ENCODE peak calls at places on chromosomes 13 and 19, in nine cellular contexts. Q is adrenal gland, C is tibial nerve, I is uterus, V is transverse colon, R is mammary epithelial cell, J is ovary, X is ascending aorta, W is stomach. Z is an unnamed sample.

GRCh38 chr19:54158812-54159351 is 639 bp downstream of the LENG1 start:
- DNase-seq in C (no peak), J (no peak), V (no peak), X (no peak), Q (no peak), I (no peak), R (peak; percentile 31), W (no peak), Z (no peak)

GRCh38 chr19:34171539-34171876 is 796 bp upstream of the LSM14A start:
- DNase-seq in X (no peak), C (no peak), V (no peak), J (no peak), R (peak; percentile 38), I (no peak), W (no peak), Q (peak; percentile 23), Z (no peak)

GRCh38 chr19:41134616-41135015 is 20.4 kb downstream of the CYP2F1 start:
- DNase-seq in W (no peak), I (no peak), J (no peak), V (no peak), X (no peak), Q (no peak), C (no peak), R (no peak), Z (no peak)

GRCh38 chr13:28574617-28575142 is 79.8 kb upstream of the FLT1 start:
- DNase-seq in C (no peak), X (peak; percentile 67), V (peak; percentile 46), Q (peak; percentile 45), R (peak; percentile 94), I (no peak), J (no peak), W (no peak), Z (no peak)

GRCh38 chr13:73138276-73138950 is 79.6 kb downstream of the KLF5 start:
- DNase-seq in R (no peak), C (no peak), I (no peak), W (peak; percentile 69), X (no peak), V (no peak), J (no peak), Q (no peak), Z (no peak)

GRCh38 chr19:39046037-39046821 is 13.9 kb upstream of the FBXO27 start:
- DNase-seq in W (peak; percentile 26), J (no peak), Q (no peak), C (no peak), X (no peak), R (no peak), V (no peak), I (no peak), Z (no peak)

GRCh38 chr19:34241513-34242337 is 12.6 kb upstream of the GARRE1 start:
- DNase-seq in R (no peak), V (peak; percentile 75), W (peak; percentile 64), J (no peak), I (no peak), Q (no peak), C (no peak), X (no peak), Z (peak; percentile 36)

GRCh38 chr13:26052136-26052736 is 420 bp upstream of the SHISA2 start:
- DNase-seq in V (no peak), X (no peak), J (no peak), Q (no peak), W (no peak), R (no peak), C (no peak), I (no peak), Z (no peak)

DNA sequence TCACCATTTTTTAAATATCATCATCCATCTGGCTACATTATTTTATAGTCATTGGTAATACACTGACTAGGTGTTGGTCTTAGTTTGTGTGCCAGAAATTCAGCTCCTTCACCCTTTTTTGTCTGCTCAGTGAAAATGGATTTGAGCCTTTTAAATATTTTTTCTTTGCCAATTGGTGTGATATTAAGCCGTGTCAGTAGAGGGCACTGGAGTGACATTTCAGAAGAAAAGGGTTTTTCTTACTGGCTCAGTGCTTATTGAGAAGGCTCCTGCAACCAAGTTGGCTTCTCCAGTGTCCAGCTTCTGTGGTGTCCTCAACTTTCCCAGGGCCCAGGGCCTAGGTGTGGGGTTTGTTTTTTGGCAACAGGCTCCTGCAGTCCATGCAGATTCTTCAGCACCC is 546.6 kb downstream of the DACH1 start:
- DNase-seq in X (no peak), R (peak; percentile 7), V (no peak), Q (no peak), J (no peak), W (no peak), C (no peak), I (no peak), Z (no peak)
- TF ChIP-seq CTCF in X (no peak), R (peak; percentile 66), V (peak; percentile 30), Q (no peak), J (no peak), W (no peak), C (no peak), I (no peak), Z (no peak)

GRCh38 chr13:20388184-20388583 is 137.5 kb downstream of the CRYL1 start:
- DNase-seq in V (no peak), W (peak; percentile 19), J (no peak), X (no peak), C (no peak), I (no peak), R (no peak), Q (no peak), Z (peak; percentile 41)

GRCh38 chr13:20387006-20387405 is 138.7 kb downstream of the CRYL1 start:
- DNase-seq in I (no peak), X (no peak), C (no peak), R (no peak), J (no peak), V (no peak), Q (no peak), W (peak; percentile 14), Z (peak; percentile 29)

GRCh38 chr13:20390526-20391175 is 135.0 kb downstream of the CRYL1 start:
- DNase-seq in Q (no peak), C (no peak), R (no peak), V (no peak), X (no peak), W (no peak), J (no peak), I (no peak), Z (peak; percentile 57)

GRCh38 chr13:20389696-20390525 is 135.7 kb downstream of the CRYL1 start:
- DNase-seq in Q (no peak), R (no peak), C (no peak), J (no peak), I (no peak), V (no peak), X (no peak), W (no peak), Z (peak; percentile 49)

DNA sequence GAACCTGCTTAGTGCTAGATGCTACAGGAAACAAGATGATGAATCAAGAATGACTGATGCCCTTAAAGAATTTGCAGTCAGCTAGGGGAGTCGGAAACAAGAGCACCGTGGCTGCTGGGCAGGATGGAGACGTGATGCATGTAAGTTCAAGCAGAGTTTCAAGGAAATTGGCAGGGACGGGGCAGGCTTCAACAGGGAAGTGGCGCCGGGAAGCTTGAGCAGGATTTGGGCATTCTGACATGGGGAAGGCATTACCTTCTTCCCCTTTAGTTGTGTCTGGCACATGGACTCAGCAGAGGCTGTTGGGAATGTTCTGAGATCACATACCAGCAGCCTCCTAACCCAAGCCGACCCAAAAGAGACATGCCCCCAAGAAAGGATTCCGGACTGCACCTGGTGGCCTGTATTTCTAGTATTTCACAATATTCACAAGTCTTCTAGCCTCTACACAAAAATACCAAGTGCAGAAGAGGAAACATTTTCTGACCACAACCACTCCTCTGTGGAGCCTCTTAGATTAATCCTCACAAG is 138.2 kb downstream of the CRYL1 start:
- DNase-seq in R (peak; percentile 87), J (no peak), C (no peak), V (no peak), Q (no peak), W (peak; percentile 17), X (no peak), I (no peak), Z (peak; percentile 59)
- H3K27ac ChIP-seq in R (peak overlapping the region; percentile 73), J (no peak overlapping the region), C (no peak overlapping the region), V (no peak overlapping the region), Q (no peak overlapping the region), W (no peak overlapping the region), X (peak overlapping the region; percentile 49), I (no peak overlapping the region), Z (no peak overlapping the region)

GRCh38 chr13:32024750-32025149 is 6.8 kb upstream of the FRY start:
- DNase-seq in J (no peak), R (no peak), V (no peak), Q (no peak), W (no peak), I (no peak), C (no peak), X (no peak), Z (no peak)

GRCh38 chr13:32021785-32022184 is 9.8 kb upstream of the FRY start:
- DNase-seq in C (no peak), Q (no peak), R (no peak), W (no peak), X (no peak), V (no peak), I (no peak), J (no peak), Z (no peak)

GRCh38 chr13:32022292-32022691 is 9.3 kb upstream of the FRY start:
- DNase-seq in V (no peak), R (no peak), W (no peak), X (no peak), J (no peak), Q (no peak), I (peak; percentile 49), C (no peak), Z (no peak)

GRCh38 chr13:32023096-32023495 is 8.5 kb upstream of the FRY start:
- DNase-seq in W (no peak), J (no peak), R (no peak), C (no peak), I (no peak), X (no peak), Q (no peak), V (no peak), Z (no peak)

DNA sequence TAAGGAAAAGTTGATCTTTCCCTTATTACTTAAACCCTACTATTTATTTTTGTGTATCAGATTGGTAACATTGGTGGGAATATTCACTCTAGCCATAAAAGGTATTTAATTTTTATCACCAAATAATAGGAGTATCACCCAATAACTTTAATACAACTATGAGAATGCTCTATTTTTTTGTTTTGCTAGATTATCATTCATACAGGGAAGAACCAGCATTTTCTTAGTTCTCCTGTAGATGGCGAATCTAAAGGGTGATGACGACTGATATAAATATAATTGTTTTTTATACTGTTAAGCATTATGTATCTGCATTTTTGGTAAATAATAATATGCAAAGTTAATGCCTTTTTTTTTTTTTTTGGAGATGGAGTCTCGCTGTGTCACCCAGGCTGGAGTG is 7.9 kb upstream of the FRY start:
- DNase-seq in J (no peak), Q (no peak), C (no peak), W (no peak), I (no peak), R (no peak), X (no peak), V (no peak), Z (no peak)
- TF ChIP-seq CTCF in J (no peak), Q (no peak), C (no peak), W (no peak), I (no peak), R (peak; percentile 30), X (no peak), V (no peak), Z (no peak)

DNA sequence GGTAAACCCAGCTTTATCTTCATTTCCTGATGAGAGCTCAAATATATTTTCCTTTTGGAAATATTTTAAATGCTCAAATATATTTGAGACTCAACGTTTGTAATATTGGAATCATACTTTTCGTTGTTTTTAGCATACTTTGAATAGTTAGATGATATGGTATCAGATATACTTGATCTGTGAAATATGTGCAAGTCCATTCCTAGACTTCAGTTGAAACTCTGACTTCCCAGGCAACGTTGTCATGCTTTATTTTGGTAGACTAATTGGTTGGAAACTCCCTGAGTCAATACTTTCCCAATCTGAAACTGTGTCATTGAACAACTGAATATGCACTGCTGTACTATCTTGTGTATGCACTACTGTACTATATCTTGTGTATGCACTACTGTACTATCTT is 378.5 kb downstream of the MYO16 start:
- DNase-seq in X (no peak), W (no peak), C (no peak), Q (no peak), V (no peak), I (no peak), R (peak; percentile 18), J (no peak), Z (no peak)
- H3K27ac ChIP-seq in X (no peak overlapping the region), W (no peak overlapping the region), C (no peak overlapping the region), Q (no peak overlapping the region), V (no peak overlapping the region), I (no peak overlapping the region), R (no peak overlapping the region), J (no peak overlapping the region), Z (no peak overlapping the region)

Z was measured in coronary artery.